ENCODE peak calls at places on chromosomes 2 and 18, in ten cellular contexts. R, W, O, J, D, Q, B, U, A and K are unnamed samples.

GRCh38 chr18:32768646-32769206 is 4.1 kb downstream of the KLHL14 start:
- DNase-seq in R (no peak), W (no peak), O (no peak), J (no peak), D (no peak), Q (no peak), B (no peak), U (no peak), A (no peak), K (no peak)

GRCh38 chr2:222993920-222994650 is 57.9 kb upstream of the KCNE4 start:
- DNase-seq in R (no peak), W (no peak), O (no peak), J (no peak), D (peak), Q (no peak), B (peak), U (peak), A (no peak), K (peak)

GRCh38 chr2:7950035-7950612 is 731.7 kb upstream of the ID2 start:
- DNase-seq in R (no peak), W (no peak), O (no peak), J (no peak), D (no peak), Q (no peak), B (no peak), U (no peak), A (no peak), K (no peak)

GRCh38 chr2:5392658-5393057 is 299.5 kb upstream of the SOX11 start:
- DNase-seq in R (no peak), W (no peak), O (no peak), J (no peak), D (peak), Q (no peak), B (peak), U (no peak), A (no peak), K (peak)

GRCh38 chr18:49682301-49683190 is 120.7 kb downstream of the LIPG start:
- DNase-seq in R (no peak), W (no peak), O (no peak), J (no peak), D (no peak), Q (no peak), B (no peak), U (no peak), A (no peak), K (no peak)

GRCh38 chr2:158458617-158458920 is 1.8 kb downstream of the PKP4 start:
- DNase-seq in R (no peak), W (no peak), O (no peak), J (no peak), D (no peak), Q (peak), B (no peak), U (no peak), A (no peak), K (peak)

GRCh38 chr2:212145111-212145510 is 393.5 kb downstream of the ERBB4 start:
- DNase-seq in R (no peak), W (no peak), O (no peak), J (no peak), D (peak), Q (no peak), B (peak), U (no peak), A (no peak), K (no peak)

GRCh38 chr2:46296216-46296839 is 879 bp upstream of the EPAS1 start:
- DNase-seq in R (peak), W (peak), O (no peak), J (no peak), D (peak), Q (no peak), B (no peak), U (no peak), A (no peak), K (peak)

GRCh38 chr2:221573430-221574230 is 1.5 kb upstream of the EPHA4 start:
- DNase-seq in R (peak), W (peak), O (peak), J (peak), D (peak), Q (peak), B (peak), U (peak), A (peak), K (peak)

GRCh38 chr18:67600181-67600631 is 83.7 kb upstream of the DSEL start:
- DNase-seq in R (no peak), W (no peak), O (no peak), J (no peak), D (peak), Q (peak), B (peak), U (peak), A (no peak), K (peak)

GRCh38 chr2:232571026-232571474 is 20.6 kb downstream of the EIF4E2 start:
- DNase-seq in R (no peak), W (no peak), O (no peak), J (no peak), D (peak), Q (no peak), B (peak), U (no peak), A (no peak), K (no peak)